ENCODE peak calls at places on chromosomes 7 and 10, in four cellular contexts. One of them, this sample, is unnamed.

GRCh38 chr10:44376504-44377099 is 8.3 kb downstream of the CXCL12 start:
- DNase-seq in fibroblast of mammary gland: no peak
- DNase-seq in NCI-H774: no peak
- DNase-seq in mucosa of descending colon: no peak
- DNase-seq in this sample: no peak

GRCh38 chr7:28503396-28503795 is 91.1 kb downstream of the CREB5 start:
- DNase-seq in fibroblast of mammary gland: peak; percentile 27
- DNase-seq in NCI-H774: no peak
- DNase-seq in mucosa of descending colon: no peak
- DNase-seq in this sample: no peak

GRCh38 chr7:158816995-158817394 is 12.3 kb downstream of the ESYT2 start:
- DNase-seq in fibroblast of mammary gland: no peak
- DNase-seq in NCI-H774: no peak
- DNase-seq in mucosa of descending colon: peak; percentile 66
- DNase-seq in this sample: no peak

GRCh38 chr7:132435016-132435990 is 141.0 kb downstream of the PLXNA4 start:
- DNase-seq in fibroblast of mammary gland: no peak
- DNase-seq in NCI-H774: no peak
- DNase-seq in mucosa of descending colon: no peak
- DNase-seq in this sample: peak; percentile 16

GRCh38 chr10:50375051-50375452 is 123.7 kb upstream of the ASAH2 start:
- DNase-seq in fibroblast of mammary gland: no peak
- DNase-seq in NCI-H774: no peak
- DNase-seq in mucosa of descending colon: no peak
- DNase-seq in this sample: no peak

GRCh38 chr7:125061776-125062397 is 132.3 kb upstream of the POT1 start:
- DNase-seq in fibroblast of mammary gland: peak; percentile 59
- DNase-seq in NCI-H774: peak; percentile 3
- DNase-seq in mucosa of descending colon: no peak
- DNase-seq in this sample: no peak

GRCh38 chr7:101885597-101885955 is 68.2 kb downstream of the CUX1 start:
- DNase-seq in fibroblast of mammary gland: no peak
- DNase-seq in NCI-H774: no peak
- DNase-seq in mucosa of descending colon: no peak
- DNase-seq in this sample: no peak

GRCh38 chr10:95170790-95171189 is 23.2 kb upstream of the ACSM6 start:
- DNase-seq in fibroblast of mammary gland: no peak
- DNase-seq in NCI-H774: no peak
- DNase-seq in mucosa of descending colon: no peak
- DNase-seq in this sample: no peak

GRCh38 chr7:106947244-106947728 is 82.2 kb downstream of the PIK3CG start:
- DNase-seq in fibroblast of mammary gland: peak; percentile 77
- DNase-seq in NCI-H774: peak; percentile 39
- DNase-seq in mucosa of descending colon: no peak
- DNase-seq in this sample: peak; percentile 28

GRCh38 chr10:114100848-114101741 is 57.4 kb downstream of the ADRB1 start:
- DNase-seq in fibroblast of mammary gland: peak; percentile 17
- DNase-seq in NCI-H774: no peak
- DNase-seq in mucosa of descending colon: peak; percentile 52
- DNase-seq in this sample: no peak

GRCh38 chr10:17351506-17351905 is 102.9 kb downstream of the ST8SIA6 start:
- DNase-seq in fibroblast of mammary gland: no peak
- DNase-seq in NCI-H774: no peak
- DNase-seq in mucosa of descending colon: no peak
- DNase-seq in this sample: no peak

GRCh38 chr7:94169682-94170081 is 165.5 kb upstream of the BET1 start:
- DNase-seq in fibroblast of mammary gland: no peak
- DNase-seq in NCI-H774: no peak
- DNase-seq in mucosa of descending colon: no peak
- DNase-seq in this sample: no peak